ENCODE peak calls at places on chromosomes 7 and 10, in seven cellular contexts. T is HTR-8/SVneo; F is lower lobe of right lung; V is cardiac fibroblast; N is naive thymus-derived CD8-positive, alpha-beta T cell; Y is M059J; Z is stimulated activated CD4-positive, alpha-beta T cell treated with anti-CD3 and anti-CD28 coated beads, Interleukin-1b, Interleukin-23, amount 100 ng/mL, for 4 hours. A is an unnamed sample.

GRCh38 chr7:46389131-46389530 is 468.1 kb upstream of the IGFBP3 start:
- DNase-seq in V (no peak), Z (no peak), N (no peak), T (no peak), Y (no peak), F (no peak), A (no peak)

GRCh38 chr10:1643161-1643910 is 94.0 kb downstream of the ADARB2 start:
- DNase-seq in Z (peak), N (no peak), V (peak), T (no peak), F (no peak), Y (peak), A (no peak)

GRCh38 chr7:108310351-108310750 is 145.9 kb downstream of the NRCAM start:
- DNase-seq in Y (peak), F (no peak), V (peak), T (no peak), Z (no peak), N (no peak), A (no peak)

GRCh38 chr7:91940171-91940570 is 491 bp upstream of the AKAP9 start:
- DNase-seq in Y (peak), T (peak), Z (peak), V (peak), N (peak), F (no peak), A (no peak)

GRCh38 chr7:142567676-142568075 is 181.6 kb upstream of the PRSS1 start:
- DNase-seq in F (no peak), T (no peak), Z (no peak), V (no peak), N (no peak), Y (no peak), A (no peak)

GRCh38 chr7:91082854-91083495 is 181.3 kb upstream of the FZD1 start:
- DNase-seq in Y (peak), F (no peak), V (peak), T (no peak), N (peak), Z (no peak), A (no peak)

GRCh38 chr7:2662273-2663120 is 25.5 kb upstream of the AMZ1 start:
- DNase-seq in Y (no peak), Z (no peak), V (no peak), F (no peak), T (no peak), N (no peak), A (no peak)

GRCh38 chr10:108358912-108359311 is 1194.4 kb upstream of the SORCS1 start:
- DNase-seq in Y (peak), Z (no peak), F (no peak), T (peak), N (no peak), V (peak), A (no peak)

GRCh38 chr7:77866370-77866769 is 67.8 kb downstream of the PHTF2 start:
- DNase-seq in Y (no peak), T (no peak), Z (no peak), V (peak), N (no peak), F (no peak), A (peak)

GRCh38 chr10:110207805-110208613 is 604 bp downstream of the MXI1 start:
- DNase-seq in F (no peak), Y (peak), N (peak), V (peak), Z (peak), T (no peak), A (peak)

GRCh38 chr10:90652519-90652918 is 205.3 kb downstream of the HTR7 start:
- DNase-seq in T (peak), F (no peak), N (no peak), V (peak), Y (peak), Z (no peak), A (no peak)

GRCh38 chr7:1944619-1945210 is 274.6 kb downstream of the ELFN1 start:
- DNase-seq in Y (no peak), Z (no peak), N (no peak), T (no peak), F (peak), V (no peak), A (no peak)

GRCh38 chr10:21230219-21230618 is 295.3 kb downstream of the SKIDA1 start:
- DNase-seq in N (no peak), T (no peak), Y (no peak), Z (no peak), V (no peak), F (no peak), A (no peak)

GRCh38 chr10:48254745-48255144 is 19.8 kb downstream of the FRMPD2 start:
- DNase-seq in N (no peak), Z (no peak), Y (no peak), T (no peak), F (no peak), V (no peak), A (no peak)

GRCh38 chr10:70053212-70053895 is 708 bp downstream of the MACROH2A2 start:
- DNase-seq in N (no peak), F (no peak), Z (no peak), T (peak), V (peak), Y (no peak), A (peak)

GRCh38 chr7:134752006-134752760 is 27.3 kb upstream of the CALD1 start:
- DNase-seq in V (peak), T (peak), Z (no peak), Y (peak), F (no peak), N (no peak), A (peak)

GRCh38 chr10:14838582-14839304 is 637 bp downstream of the HSPA14 start:
- DNase-seq in V (peak), Z (peak), F (no peak), N (peak), Y (peak), T (peak), A (peak)

GRCh38 chr10:120794390-120794789 is 56.8 kb upstream of the WDR11 start:
- DNase-seq in Y (no peak), F (no peak), V (no peak), T (no peak), N (no peak), Z (no peak), A (no peak)

GRCh38 chr10:18216482-18216881 is 76.3 kb downstream of the CACNB2 start:
- DNase-seq in F (no peak), Y (peak), Z (no peak), N (no peak), T (peak), V (peak), A (peak)

GRCh38 chr10:74056081-74056818 is 58.3 kb downstream of the VCL start:
- DNase-seq in N (no peak), Z (no peak), V (peak), Y (peak), F (no peak), T (no peak), A (peak)

GRCh38 chr7:21782996-21783395 is 162.7 kb downstream of the CDCA7L start:
- DNase-seq in Y (no peak), T (no peak), F (no peak), Z (no peak), N (no peak), V (no peak), A (no peak)

GRCh38 chr7:2309889-2310331 is 4.3 kb downstream of the SNX8 start:
- DNase-seq in V (peak), Y (peak), N (no peak), Z (no peak), T (peak), F (no peak), A (no peak)

GRCh38 chr10:72337039-72337629 is 17.6 kb downstream of the DNAJB12 start:
- DNase-seq in V (peak), N (peak), Y (peak), F (peak), T (peak), Z (peak), A (no peak)

GRCh38 chr7:155090647-155091046 is 20.5 kb downstream of the HTR5A start:
- DNase-seq in N (no peak), T (no peak), Z (no peak), Y (peak), V (no peak), F (no peak), A (no peak)

GRCh38 chr10:79229830-79230562 is 117.3 kb upstream of the PPIF start:
- DNase-seq in V (no peak), F (no peak), N (no peak), Y (no peak), T (no peak), Z (no peak), A (no peak)

GRCh38 chr7:71488308-71488707 is 356.4 kb downstream of the GALNT17 start:
- DNase-seq in T (no peak), Z (no peak), V (peak), N (no peak), F (no peak), Y (no peak), A (no peak)

GRCh38 chr7:100745184-100745583 is 11.8 kb downstream of the ZAN start:
- DNase-seq in N (peak), Y (no peak), Z (no peak), F (peak), V (peak), T (peak), A (peak)

GRCh38 chr10:122034149-122034756 is 45.3 kb downstream of the TACC2 start:
- DNase-seq in Y (peak), V (peak), F (no peak), Z (no peak), T (peak), N (no peak), A (peak)

GRCh38 chr10:182441-183201 is 47.4 kb downstream of the ZMYND11 start:
- DNase-seq in V (peak), N (no peak), Y (peak), T (no peak), Z (no peak), F (no peak), A (peak)

GRCh38 chr7:36312064-36312914 is 77.4 kb upstream of the ANLN start:
- DNase-seq in F (peak), Z (no peak), V (no peak), N (peak), Y (no peak), T (no peak), A (no peak)

GRCh38 chr10:10780746-10781145 is 236.9 kb upstream of the CELF2 start:
- DNase-seq in T (no peak), V (peak), F (no peak), N (no peak), Z (no peak), Y (no peak), A (no peak)

GRCh38 chr10:69321865-69322264 is 43.6 kb downstream of the HK1 start:
- DNase-seq in T (no peak), N (no peak), F (no peak), V (no peak), Z (no peak), Y (peak), A (no peak)

GRCh38 chr10:3531097-3531645 is 253.8 kb downstream of the KLF6 start:
- DNase-seq in V (no peak), F (no peak), Y (peak), Z (no peak), N (no peak), T (no peak), A (no peak)

GRCh38 chr7:151076863-151077704 is 3.5 kb downstream of the FASTK start:
- DNase-seq in T (no peak), F (no peak), N (no peak), Z (no peak), V (no peak), Y (no peak), A (peak)

GRCh38 chr10:106226831-106227230 is 937.7 kb downstream of the SORCS1 start:
- DNase-seq in Z (no peak), Y (no peak), T (no peak), F (no peak), V (no peak), N (no peak), A (no peak)

GRCh38 chr7:114979388-114979787 is 57.5 kb downstream of the MDFIC start:
- DNase-seq in F (peak), Z (no peak), Y (peak), T (no peak), V (peak), N (no peak), A (no peak)